ENCODE peak calls at places on chromosomes 4 and X, in five cellular contexts. M, P, K, F and O are unnamed samples.

GRCh38 chrX:56600141-56600540 is 36.7 kb downstream of the UBQLN2 start:
- DNase-seq in M (no peak), P (no peak), K (no peak), F (no peak), O (no peak)

GRCh38 chr4:76090241-76090691 is 15.8 kb downstream of the ART3 start:
- DNase-seq in M (no peak), P (peak), K (no peak), F (no peak), O (no peak)

GRCh38 chr4:13733817-13734216 is 106.3 kb upstream of the BOD1L1 start:
- DNase-seq in M (no peak), P (no peak), K (no peak), F (no peak), O (no peak)

GRCh38 chr4:118745357-118745756 is 60.2 kb downstream of the METTL14 start:
- DNase-seq in M (no peak), P (no peak), K (no peak), F (no peak), O (no peak)

GRCh38 chr4:38332699-38333098 is 331.3 kb upstream of the KLF3 start:
- DNase-seq in M (no peak), P (no peak), K (no peak), F (no peak), O (no peak)

GRCh38 chr4:110618091-110619000 is 4.5 kb downstream of the PITX2 start:
- DNase-seq in M (peak), P (no peak), K (no peak), F (no peak), O (no peak)

GRCh38 chrX:48956728-48957414 is 536 bp downstream of the OTUD5 start:
- DNase-seq in M (peak), P (peak), K (no peak), F (no peak), O (no peak)

GRCh38 chrX:135651647-135652295 is 61.7 kb upstream of the CT45A1 start:
- DNase-seq in M (no peak), P (no peak), K (no peak), F (no peak), O (no peak)

GRCh38 chr4:99586322-99586721 is 11.7 kb downstream of the MTTP start:
- DNase-seq in M (no peak), P (no peak), K (no peak), F (no peak), O (no peak)

GRCh38 chr4:121669163-121669550 is 27.6 kb downstream of the ANXA5 start:
- DNase-seq in M (no peak), P (no peak), K (no peak), F (no peak), O (no peak)

GRCh38 chr4:26217961-26218676 is 102.7 kb upstream of the RBPJ start:
- DNase-seq in M (no peak), P (no peak), K (no peak), F (no peak), O (no peak)

GRCh38 chr4:106034205-106034604 is 138.9 kb downstream of the NPNT start:
- DNase-seq in M (no peak), P (no peak), K (no peak), F (no peak), O (no peak)

GRCh38 chr4:164700471-164700870 is 53.5 kb upstream of the SMIM31 start:
- DNase-seq in M (no peak), P (peak), K (no peak), F (peak), O (no peak)

GRCh38 chr4:53821179-53821851 is 230.0 kb upstream of the LNX1 start:
- DNase-seq in M (no peak), P (no peak), K (no peak), F (no peak), O (no peak)

GRCh38 chr4:37475087-37475486 is 211.1 kb downstream of the RELL1 start:
- DNase-seq in M (no peak), P (no peak), K (no peak), F (no peak), O (no peak)

GRCh38 chr4:26061248-26061986 is 147.4 kb downstream of the SMIM20 start:
- DNase-seq in M (no peak), P (peak), K (no peak), F (no peak), O (no peak)

GRCh38 chr4:153494562-153494961 is 28.4 kb downstream of the TMEM131L start:
- DNase-seq in M (no peak), P (no peak), K (no peak), F (no peak), O (no peak)

GRCh38 chr4:99629962-99630554 is 27.6 kb downstream of the C4orf54 start:
- DNase-seq in M (no peak), P (no peak), K (no peak), F (no peak), O (no peak)

GRCh38 chr4:38563703-38564490 is 100.1 kb upstream of the KLF3 start:
- DNase-seq in M (no peak), P (no peak), K (no peak), F (peak), O (no peak)

GRCh38 chr4:31366041-31366440 is 645.9 kb downstream of the PCDH7 start:
- DNase-seq in M (no peak), P (no peak), K (no peak), F (no peak), O (no peak)

GRCh38 chr4:128812360-128812958 is 3.0 kb downstream of the JADE1 start:
- DNase-seq in M (no peak), P (peak), K (no peak), F (peak), O (no peak)

GRCh38 chrX:104098151-104098808 is 14.0 kb upstream of the ZCCHC18 start:
- DNase-seq in M (no peak), P (peak), K (no peak), F (no peak), O (no peak)